ENCODE peak calls at places on chromosomes 13 and 19, in six cellular contexts. W, V, A, R, F and J are unnamed samples.

GRCh38 chr19:2207991-2208860 is 27.9 kb downstream of the PLEKHJ1 start:
- DNase-seq in F (peak; percentile 48), A (no peak), V (peak; percentile 65), R (no peak), W (peak; percentile 72), J (no peak)

GRCh38 chr13:48838193-48839000 is 137.3 kb upstream of the FNDC3A start:
- DNase-seq in F (no peak), V (no peak), W (no peak), A (no peak), R (no peak), J (no peak)

GRCh38 chr13:47901451-47901850 is 99.6 kb downstream of the SUCLA2 start:
- DNase-seq in V (no peak), W (no peak), A (no peak), F (no peak), R (no peak), J (no peak)

GRCh38 chr19:52237771-52238400 is 31.5 kb upstream of the ZNF766 start:
- DNase-seq in F (peak; percentile 59), R (peak; percentile 44), A (no peak), W (peak; percentile 67), V (peak; percentile 51), J (no peak)

GRCh38 chr13:71851541-71851940 is 15.5 kb downstream of the DACH1 start:
- DNase-seq in V (no peak), F (no peak), R (no peak), W (no peak), A (no peak), J (no peak)

GRCh38 chr19:13029893-13030292 is 34.6 kb downstream of the NFIX start:
- DNase-seq in W (peak; percentile 73), F (peak; percentile 65), V (no peak), R (no peak), A (no peak), J (no peak)

GRCh38 chr19:34172661-34173144 is 399 bp downstream of the LSM14A start:
- DNase-seq in A (no peak), W (no peak), V (no peak), F (no peak), R (peak; percentile 70), J (no peak)

GRCh38 chr19:36215276-36216171 is 618 bp downstream of the ZNF146 start:
- DNase-seq in W (no peak), V (no peak), A (peak; percentile 57), R (peak; percentile 36), F (no peak), J (no peak)

GRCh38 chr13:112332727-112333126 is 43.4 kb upstream of the SPACA7 start:
- DNase-seq in F (no peak), W (no peak), A (no peak), V (no peak), R (no peak), J (no peak)

GRCh38 chr19:55667006-55667381 is 8.0 kb upstream of the EPN1 start:
- DNase-seq in F (no peak), V (no peak), R (no peak), W (no peak), A (no peak), J (no peak)

GRCh38 chr19:38735257-38735686 is 9.0 kb downstream of the CAPN12 start:
- DNase-seq in R (peak; percentile 81), A (peak; percentile 69), F (peak; percentile 52), W (peak; percentile 82), V (no peak), J (no peak)

GRCh38 chr13:51469790-51470189 is 17.0 kb upstream of the INTS6 start:
- DNase-seq in W (no peak), A (no peak), V (no peak), F (no peak), R (no peak), J (no peak)

GRCh38 chr13:33283195-33283910 is 2.2 kb downstream of the STARD13 start:
- DNase-seq in W (no peak), A (no peak), F (no peak), R (no peak), V (no peak), J (no peak)

GRCh38 chr19:49746206-49746958 is 16.7 kb downstream of the TSKS start:
- DNase-seq in R (peak; percentile 81), F (peak; percentile 29), W (peak; percentile 97), A (peak; percentile 67), V (no peak), J (no peak)

GRCh38 chr13:111667757-111668156 is 347.3 kb downstream of the TEX29 start:
- DNase-seq in V (peak; percentile 1), W (no peak), R (no peak), A (no peak), F (no peak), J (no peak)

GRCh38 chr13:105139380-105140285 is 1395.8 kb downstream of the EFNB2 start:
- DNase-seq in F (peak; percentile 27), W (no peak), A (peak; percentile 46), R (no peak), V (peak; percentile 8), J (no peak)

GRCh38 chr19:13794388-13794751 is 873 bp upstream of the ZSWIM4 start:
- DNase-seq in W (no peak), F (peak; percentile 80), A (no peak), R (no peak), V (peak; percentile 86), J (peak; percentile 94)

GRCh38 chr13:112213467-112214245 is 146.7 kb downstream of the SOX1 start:
- DNase-seq in V (no peak), A (no peak), F (peak; percentile 40), W (no peak), R (no peak), J (no peak)

GRCh38 chr13:77896977-77897376 is 21.7 kb downstream of the EDNRB start:
- DNase-seq in W (no peak), F (no peak), A (no peak), R (no peak), V (no peak), J (no peak)

GRCh38 chr13:24287748-24288287 is 21.6 kb upstream of the C1QTNF9 start:
- DNase-seq in W (no peak), F (no peak), V (no peak), R (peak; percentile 70), A (no peak), J (no peak)

GRCh38 chr19:54172764-54173699 is at the start of gene TMC4:
- DNase-seq in A (no peak), F (peak; percentile 88), W (peak; percentile 82), V (no peak), R (no peak), J (no peak)

DNA sequence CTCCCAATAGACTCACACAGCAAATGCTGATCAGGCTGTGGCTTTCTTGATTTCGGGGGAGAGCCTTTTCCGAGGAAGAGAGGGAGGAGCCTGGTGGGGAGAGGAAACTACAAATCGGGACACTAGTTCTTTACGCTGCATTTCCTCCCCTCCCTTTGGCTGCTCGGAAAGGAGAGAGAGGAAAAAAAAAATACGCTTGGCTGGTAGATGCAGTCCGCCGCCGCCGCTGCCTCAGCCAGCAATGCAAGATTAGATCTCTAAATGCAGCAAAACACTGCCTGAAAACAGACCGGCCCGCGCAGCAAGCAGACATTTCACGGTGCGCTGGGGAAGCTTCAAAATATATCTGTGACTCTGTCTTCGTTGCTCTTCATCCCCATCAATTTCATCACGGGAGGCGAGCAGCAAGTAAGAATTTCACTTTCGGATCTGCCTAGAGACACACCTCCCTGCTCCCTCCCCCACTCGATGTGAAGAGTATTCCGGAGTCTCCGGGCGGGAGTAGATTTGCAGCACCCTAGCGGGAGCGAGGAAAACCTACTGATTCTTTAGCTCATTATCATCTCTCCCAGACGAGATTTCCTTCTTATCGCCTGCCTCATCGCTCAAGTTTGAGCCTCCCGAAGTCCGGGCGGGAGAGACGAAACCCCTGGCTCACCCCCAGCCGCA is at the start of gene PCDH17:
- DNase-seq in A (no peak), R (peak; percentile 62), V (no peak), F (peak; percentile 34), W (peak; percentile 76), J (no peak)
- H3K4me3 ChIP-seq in A (peak within 1 kb of the TSS; percentile 32), R (peak within 1 kb of the TSS; percentile 70), V (peak within 1 kb of the TSS; percentile 33), F (peak within 1 kb of the TSS; percentile 58), W (peak within 1 kb of the TSS; percentile 71), J (peak within 1 kb of the TSS; percentile 60)

GRCh38 chr13:114005206-114005720 is 31.4 kb upstream of the C13orf46 start:
- DNase-seq in R (no peak), W (no peak), V (no peak), F (no peak), A (no peak), J (no peak)

GRCh38 chr13:114007566-114007965 is 33.7 kb upstream of the C13orf46 start:
- DNase-seq in A (no peak), R (no peak), W (no peak), V (no peak), F (no peak), J (no peak)

GRCh38 chr13:114002771-114003321 is 29.0 kb upstream of the C13orf46 start:
- DNase-seq in A (no peak), F (no peak), R (no peak), V (no peak), W (no peak), J (no peak)

GRCh38 chr13:114002009-114002544 is 28.2 kb upstream of the C13orf46 start:
- DNase-seq in V (no peak), A (no peak), W (no peak), R (no peak), F (peak; percentile 60), J (no peak)

GRCh38 chr13:114004416-114005205 is 30.7 kb upstream of the C13orf46 start:
- DNase-seq in A (no peak), F (peak; percentile 77), R (no peak), V (peak; percentile 60), W (no peak), J (peak; percentile 94)
- TF ChIP-seq EP300 in A (no peak), F (no peak), R (no peak), V (no peak), W (no peak), J (no peak)

DNA sequence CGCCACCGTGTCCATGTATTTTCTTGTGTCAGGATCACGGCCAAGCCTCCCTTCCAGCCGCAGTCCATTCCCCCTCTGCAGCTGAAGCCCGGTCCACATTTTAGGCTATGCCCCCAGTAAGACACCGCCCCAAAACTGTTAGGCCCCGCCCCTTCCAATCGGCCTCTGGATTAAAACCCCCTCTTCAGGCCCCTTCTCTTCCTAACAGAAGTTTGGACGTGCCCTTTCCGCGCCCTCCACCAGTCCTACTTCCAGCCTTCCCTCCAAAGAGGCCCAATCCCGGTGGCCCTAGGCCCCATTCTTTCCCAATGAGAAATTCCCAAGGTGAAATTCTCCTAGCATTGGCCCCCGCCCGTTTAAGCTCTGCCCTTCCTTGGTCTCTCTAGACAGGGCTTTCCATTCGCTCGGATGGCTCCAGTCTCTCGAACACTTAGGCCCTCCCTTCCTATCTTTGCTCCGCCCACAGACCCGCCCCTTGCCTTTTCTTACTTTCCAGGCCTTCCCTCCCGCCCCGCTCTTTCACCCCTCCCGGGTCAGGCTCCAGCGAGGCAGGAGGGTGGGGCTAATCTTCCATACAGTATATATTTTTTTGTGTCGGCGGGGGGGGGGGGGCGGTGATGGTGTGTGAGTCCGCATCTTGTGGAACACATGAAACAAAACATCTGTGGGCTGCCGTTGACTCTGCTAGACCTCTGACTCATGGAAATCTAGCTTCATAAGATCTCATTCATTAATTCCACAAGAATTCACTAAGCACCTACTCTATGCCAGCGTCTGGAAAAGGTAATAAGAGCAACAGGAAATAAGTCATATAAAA is 13.6 kb downstream of the LTBP4 start:
- DNase-seq in F (peak; percentile 82), V (peak; percentile 92), R (peak; percentile 51), A (no peak), W (peak; percentile 93), J (no peak)
- TF ChIP-seq CTCF in F (no peak), V (no peak), R (no peak), A (no peak), W (no peak), J (no peak)

DNA sequence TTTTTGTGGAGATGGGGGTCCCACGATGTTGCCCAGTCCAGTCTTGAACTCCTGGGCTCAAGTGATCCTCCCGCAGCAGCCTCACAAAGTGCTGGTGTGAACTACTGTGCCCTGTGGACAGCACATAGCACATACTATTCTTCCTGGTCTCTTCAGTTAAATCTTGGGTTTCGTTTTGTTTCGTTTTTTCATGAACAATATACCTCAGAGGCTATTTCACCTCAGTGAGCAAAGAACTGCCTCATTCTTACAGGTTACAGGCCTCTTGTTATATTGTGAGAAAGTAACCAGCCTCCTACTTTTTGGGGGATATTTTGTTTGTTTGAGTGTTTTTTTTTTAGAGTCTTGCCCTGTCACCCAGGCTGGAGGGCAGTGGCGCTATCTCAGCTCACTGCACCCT is 1.3 kb upstream of the C3 start:
- DNase-seq in F (no peak), W (no peak), A (no peak), R (no peak), V (no peak), J (no peak)
- H3K4me3 ChIP-seq in F (no peak overlapping the region), W (no peak overlapping the region), A (no peak overlapping the region), R (no peak overlapping the region), V (no peak overlapping the region), J (no peak overlapping the region)